ENCODE peak calls at places on chromosomes 12 and 14, in six cellular contexts. One of them, this sample, is unnamed.

GRCh38 chr14:61127099-61127498 is 146.1 kb downstream of the SLC38A6 start:
- DNase-seq in left ventricle myocardium inferior: no peak
- DNase-seq in bronchial epithelial cell: no peak
- DNase-seq in thoracic aorta: no peak
- DNase-seq in HCT116: no peak
- DNase-seq in heart left ventricle: no peak
- DNase-seq in this sample: no peak

GRCh38 chr14:65703996-65704395 is 291.5 kb downstream of the FUT8 start:
- DNase-seq in left ventricle myocardium inferior: no peak
- DNase-seq in bronchial epithelial cell: no peak
- DNase-seq in thoracic aorta: no peak
- DNase-seq in HCT116: no peak
- DNase-seq in heart left ventricle: no peak
- DNase-seq in this sample: no peak

GRCh38 chr14:51954657-51955056 is 34.7 kb upstream of the RTRAF start:
- DNase-seq in left ventricle myocardium inferior: no peak
- DNase-seq in bronchial epithelial cell: no peak
- DNase-seq in thoracic aorta: no peak
- DNase-seq in HCT116: no peak
- DNase-seq in heart left ventricle: no peak
- DNase-seq in this sample: no peak

GRCh38 chr12:55713721-55714120 is 2.1 kb upstream of the BLOC1S1 start:
- DNase-seq in left ventricle myocardium inferior: no peak
- DNase-seq in bronchial epithelial cell: peak; percentile 90
- DNase-seq in thoracic aorta: no peak
- DNase-seq in HCT116: no peak
- DNase-seq in heart left ventricle: no peak
- DNase-seq in this sample: peak; percentile 95

GRCh38 chr14:78135450-78135891 is 34.7 kb upstream of the NRXN3 start:
- DNase-seq in left ventricle myocardium inferior: no peak
- DNase-seq in bronchial epithelial cell: peak; percentile 96
- DNase-seq in thoracic aorta: no peak
- DNase-seq in HCT116: no peak
- DNase-seq in heart left ventricle: no peak
- DNase-seq in this sample: peak; percentile 6

GRCh38 chr14:55532645-55533309 is 47.2 kb upstream of the KTN1 start:
- DNase-seq in left ventricle myocardium inferior: no peak
- DNase-seq in bronchial epithelial cell: no peak
- DNase-seq in thoracic aorta: no peak
- DNase-seq in HCT116: no peak
- DNase-seq in heart left ventricle: no peak
- DNase-seq in this sample: no peak

GRCh38 chr14:61712137-61712536 is 16.8 kb downstream of the HIF1A start:
- DNase-seq in left ventricle myocardium inferior: no peak
- DNase-seq in bronchial epithelial cell: no peak
- DNase-seq in thoracic aorta: no peak
- DNase-seq in HCT116: no peak
- DNase-seq in heart left ventricle: no peak
- DNase-seq in this sample: no peak

GRCh38 chr12:87596134-87596533 is 433.1 kb downstream of the C12orf50 start:
- DNase-seq in left ventricle myocardium inferior: no peak
- DNase-seq in bronchial epithelial cell: no peak
- DNase-seq in thoracic aorta: no peak
- DNase-seq in HCT116: no peak
- DNase-seq in heart left ventricle: no peak
- DNase-seq in this sample: no peak

GRCh38 chr12:98355322-98355721 is 160.1 kb upstream of the TMPO start:
- DNase-seq in left ventricle myocardium inferior: no peak
- DNase-seq in bronchial epithelial cell: peak; percentile 94
- DNase-seq in thoracic aorta: no peak
- DNase-seq in HCT116: no peak
- DNase-seq in heart left ventricle: no peak
- DNase-seq in this sample: peak; percentile 25

GRCh38 chr12:51028126-51028810 is 2.1 kb upstream of the SLC11A2 start:
- DNase-seq in left ventricle myocardium inferior: no peak
- DNase-seq in bronchial epithelial cell: peak; percentile 68
- DNase-seq in thoracic aorta: no peak
- DNase-seq in HCT116: no peak
- DNase-seq in heart left ventricle: no peak
- DNase-seq in this sample: peak; percentile 57
- H3K4me3 ChIP-seq in left ventricle myocardium inferior: no peak overlapping the region
- H3K4me3 ChIP-seq in bronchial epithelial cell: peak overlapping the region; percentile 19
- H3K4me3 ChIP-seq in thoracic aorta: no peak overlapping the region
- H3K4me3 ChIP-seq in HCT116: no peak overlapping the region
- H3K4me3 ChIP-seq in heart left ventricle: no peak overlapping the region
- H3K4me3 ChIP-seq in this sample: no peak overlapping the region

GRCh38 chr14:87111741-87112140 is 881.2 kb downstream of the GALC start:
- DNase-seq in left ventricle myocardium inferior: no peak
- DNase-seq in bronchial epithelial cell: no peak
- DNase-seq in thoracic aorta: no peak
- DNase-seq in HCT116: no peak
- DNase-seq in heart left ventricle: no peak
- DNase-seq in this sample: no peak

GRCh38 chr14:87111141-87111540 is 881.8 kb downstream of the GALC start:
- DNase-seq in left ventricle myocardium inferior: no peak
- DNase-seq in bronchial epithelial cell: no peak
- DNase-seq in thoracic aorta: no peak
- DNase-seq in HCT116: no peak
- DNase-seq in heart left ventricle: no peak
- DNase-seq in this sample: no peak

GRCh38 chr14:87109271-87109670 is 883.7 kb downstream of the GALC start:
- DNase-seq in left ventricle myocardium inferior: no peak
- DNase-seq in bronchial epithelial cell: no peak
- DNase-seq in thoracic aorta: no peak
- DNase-seq in HCT116: no peak
- DNase-seq in heart left ventricle: no peak
- DNase-seq in this sample: peak; percentile 1

GRCh38 chr14:87115234-87115633 is 877.7 kb downstream of the GALC start:
- DNase-seq in left ventricle myocardium inferior: no peak
- DNase-seq in bronchial epithelial cell: no peak
- DNase-seq in thoracic aorta: no peak
- DNase-seq in HCT116: no peak
- DNase-seq in heart left ventricle: no peak
- DNase-seq in this sample: no peak

DNA sequence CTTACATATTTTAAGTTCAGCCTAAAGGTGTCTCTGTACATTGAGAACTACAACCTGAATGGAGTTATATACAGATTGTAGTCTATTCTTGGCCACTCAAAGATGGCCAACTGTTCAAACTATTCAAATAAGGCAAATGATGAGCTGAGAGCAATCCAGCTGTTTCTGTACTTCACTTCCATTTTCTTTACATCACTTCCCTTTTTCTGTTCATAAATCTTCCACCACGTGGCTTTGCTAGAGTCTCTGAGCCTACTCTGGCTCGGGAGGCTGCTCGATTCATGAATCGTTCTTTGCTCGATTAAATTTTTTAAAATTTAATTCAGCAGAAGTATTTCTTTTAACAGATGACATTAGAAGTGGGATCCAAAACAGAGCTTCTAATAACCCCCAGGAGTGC is 879.7 kb downstream of the GALC start:
- DNase-seq in left ventricle myocardium inferior: no peak
- DNase-seq in bronchial epithelial cell: no peak
- DNase-seq in thoracic aorta: no peak
- DNase-seq in HCT116: no peak
- DNase-seq in heart left ventricle: no peak
- DNase-seq in this sample: no peak
- TF ChIP-seq CTCF in left ventricle myocardium inferior: no peak
- TF ChIP-seq CTCF in bronchial epithelial cell: no peak
- TF ChIP-seq CTCF in thoracic aorta: no peak
- TF ChIP-seq CTCF in HCT116: no peak
- TF ChIP-seq CTCF in heart left ventricle: no peak
- TF ChIP-seq CTCF in this sample: no peak

GRCh38 chr12:94560416-94561221 is 89.7 kb downstream of the TMCC3 start:
- DNase-seq in left ventricle myocardium inferior: no peak
- DNase-seq in bronchial epithelial cell: peak; percentile 96
- DNase-seq in thoracic aorta: no peak
- DNase-seq in HCT116: peak; percentile 35
- DNase-seq in heart left ventricle: no peak
- DNase-seq in this sample: no peak
- H3K4me3 ChIP-seq in left ventricle myocardium inferior: no peak overlapping the region
- H3K4me3 ChIP-seq in bronchial epithelial cell: no peak overlapping the region
- H3K4me3 ChIP-seq in thoracic aorta: no peak overlapping the region
- H3K4me3 ChIP-seq in HCT116: peak overlapping the region; percentile 9
- H3K4me3 ChIP-seq in heart left ventricle: no peak overlapping the region
- H3K4me3 ChIP-seq in this sample: no peak overlapping the region

GRCh38 chr12:7450667-7451066 is 6.7 kb upstream of the CD163L1 start:
- DNase-seq in left ventricle myocardium inferior: no peak
- DNase-seq in bronchial epithelial cell: peak; percentile 81
- DNase-seq in thoracic aorta: no peak
- DNase-seq in HCT116: no peak
- DNase-seq in heart left ventricle: no peak
- DNase-seq in this sample: no peak
- TF ChIP-seq CTCF in left ventricle myocardium inferior: no peak
- TF ChIP-seq CTCF in bronchial epithelial cell: no peak
- TF ChIP-seq CTCF in thoracic aorta: no peak
- TF ChIP-seq CTCF in HCT116: no peak
- TF ChIP-seq CTCF in heart left ventricle: no peak
- TF ChIP-seq CTCF in this sample: no peak

DNA sequence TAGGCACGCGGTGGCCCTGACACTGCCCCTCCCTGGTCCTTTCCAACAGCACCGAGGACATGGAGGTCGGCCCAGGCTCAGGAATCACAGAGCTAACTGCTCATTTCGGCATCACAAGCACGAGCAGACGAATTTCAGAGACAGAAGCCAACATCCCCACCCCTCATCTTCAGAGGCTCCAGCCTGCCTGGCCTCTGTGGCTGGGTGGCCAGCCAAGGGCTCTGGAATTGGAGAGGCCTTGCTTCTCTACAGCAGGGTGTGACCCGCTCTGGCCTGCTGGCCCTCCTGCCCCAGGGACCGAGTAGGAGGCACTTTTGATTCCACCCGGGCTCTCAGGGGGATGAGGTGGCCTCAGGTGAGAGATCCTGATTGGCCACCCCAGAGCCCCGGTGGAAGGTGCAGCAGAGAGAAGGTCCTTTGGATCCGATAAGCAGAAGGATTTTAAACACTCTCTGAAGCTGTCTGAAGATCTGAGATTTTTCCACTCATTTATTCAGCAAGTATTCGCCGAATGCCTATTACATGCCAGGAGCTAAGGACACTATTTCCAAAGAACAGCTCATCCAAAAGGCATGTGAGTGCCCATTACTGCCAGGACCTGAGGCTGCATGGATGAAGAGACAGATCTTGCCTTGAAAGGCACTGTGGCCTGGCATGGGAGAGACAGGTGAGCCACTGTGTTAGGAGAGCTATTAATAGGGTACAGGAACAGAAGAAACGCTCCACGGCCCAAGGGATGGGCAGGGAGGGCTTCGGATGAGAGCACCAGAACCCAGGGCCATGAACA is 10.3 kb downstream of the BAG5 start:
- DNase-seq in left ventricle myocardium inferior: peak; percentile 66
- DNase-seq in bronchial epithelial cell: peak; percentile 44
- DNase-seq in thoracic aorta: no peak
- DNase-seq in HCT116: no peak
- DNase-seq in heart left ventricle: no peak
- DNase-seq in this sample: peak; percentile 80
- H3K4me3 ChIP-seq in left ventricle myocardium inferior: peak overlapping the region; percentile 52
- H3K4me3 ChIP-seq in bronchial epithelial cell: no peak overlapping the region
- H3K4me3 ChIP-seq in thoracic aorta: peak overlapping the region; percentile 70
- H3K4me3 ChIP-seq in HCT116: no peak overlapping the region
- H3K4me3 ChIP-seq in heart left ventricle: peak overlapping the region; percentile 26
- H3K4me3 ChIP-seq in this sample: peak overlapping the region; percentile 35

GRCh38 chr12:7832059-7832696 is 40.5 kb downstream of the SLC2A14 start:
- DNase-seq in left ventricle myocardium inferior: no peak
- DNase-seq in bronchial epithelial cell: peak; percentile 33
- DNase-seq in thoracic aorta: no peak
- DNase-seq in HCT116: peak; percentile 32
- DNase-seq in heart left ventricle: no peak
- DNase-seq in this sample: peak; percentile 76
- TF ChIP-seq CTCF in left ventricle myocardium inferior: peak; percentile 46
- TF ChIP-seq CTCF in bronchial epithelial cell: no peak
- TF ChIP-seq CTCF in thoracic aorta: no peak
- TF ChIP-seq CTCF in HCT116: peak; percentile 73
- TF ChIP-seq CTCF in heart left ventricle: peak; percentile 39
- TF ChIP-seq CTCF in this sample: peak; percentile 71

GRCh38 chr12:117412465-117413190 is 51.2 kb upstream of the NOS1 start:
- DNase-seq in left ventricle myocardium inferior: peak; percentile 38
- DNase-seq in bronchial epithelial cell: no peak
- DNase-seq in thoracic aorta: no peak
- DNase-seq in HCT116: no peak
- DNase-seq in heart left ventricle: no peak
- DNase-seq in this sample: no peak
- H3K4me3 ChIP-seq in left ventricle myocardium inferior: no peak overlapping the region
- H3K4me3 ChIP-seq in bronchial epithelial cell: no peak overlapping the region
- H3K4me3 ChIP-seq in thoracic aorta: no peak overlapping the region
- H3K4me3 ChIP-seq in HCT116: no peak overlapping the region
- H3K4me3 ChIP-seq in heart left ventricle: no peak overlapping the region
- H3K4me3 ChIP-seq in this sample: no peak overlapping the region

This sample was measured in fibroblast of the aortic adventitia.